ENCODE peak calls at places on chromosome 9, in four cellular contexts. One of them, this sample, is unnamed.

GRCh38 chr9:131987232-131987631 is 92.4 kb downstream of the MED27 start:
- DNase-seq in Karpas-422: no peak
- DNase-seq in IMR-90: no peak
- DNase-seq in fibroblast of lung: no peak
- DNase-seq in this sample: no peak

GRCh38 chr9:4102078-4102477 is 197.8 kb downstream of the GLIS3 start:
- DNase-seq in Karpas-422: no peak
- DNase-seq in IMR-90: peak; percentile 55
- DNase-seq in fibroblast of lung: peak; percentile 46
- DNase-seq in this sample: no peak

GRCh38 chr9:72292874-72293607 is 72.0 kb downstream of the ZFAND5 start:
- DNase-seq in Karpas-422: no peak
- DNase-seq in IMR-90: peak; percentile 75
- DNase-seq in fibroblast of lung: peak; percentile 72
- DNase-seq in this sample: peak; percentile 81

GRCh38 chr9:129027685-129028191 is 393 bp downstream of the SH3GLB2 start:
- DNase-seq in Karpas-422: peak; percentile 88
- DNase-seq in IMR-90: no peak
- DNase-seq in fibroblast of lung: peak; percentile 34
- DNase-seq in this sample: no peak

GRCh38 chr9:83066771-83067170 is 3.8 kb upstream of the RASEF start:
- DNase-seq in Karpas-422: no peak
- DNase-seq in IMR-90: peak; percentile 89
- DNase-seq in fibroblast of lung: peak; percentile 98
- DNase-seq in this sample: peak; percentile 22

GRCh38 chr9:133375116-133375723 is 640 bp downstream of the SURF4 start:
- DNase-seq in Karpas-422: peak; percentile 68
- DNase-seq in IMR-90: peak; percentile 46
- DNase-seq in fibroblast of lung: peak; percentile 39
- DNase-seq in this sample: peak; percentile 82

GRCh38 chr9:13587581-13587980 is 308.1 kb upstream of the MPDZ start:
- DNase-seq in Karpas-422: no peak
- DNase-seq in IMR-90: no peak
- DNase-seq in fibroblast of lung: no peak
- DNase-seq in this sample: no peak

GRCh38 chr9:36748322-36748899 is 175.7 kb downstream of the MELK start:
- DNase-seq in Karpas-422: peak; percentile 83
- DNase-seq in IMR-90: peak; percentile 43
- DNase-seq in fibroblast of lung: peak; percentile 33
- DNase-seq in this sample: peak; percentile 82

GRCh38 chr9:131436386-131436785 is 42.5 kb downstream of the PRRC2B start:
- DNase-seq in Karpas-422: no peak
- DNase-seq in IMR-90: no peak
- DNase-seq in fibroblast of lung: no peak
- DNase-seq in this sample: no peak

GRCh38 chr9:109206670-109207069 is 39.6 kb upstream of the FRRS1L start:
- DNase-seq in Karpas-422: peak; percentile 66
- DNase-seq in IMR-90: no peak
- DNase-seq in fibroblast of lung: no peak
- DNase-seq in this sample: peak; percentile 32

GRCh38 chr9:99021512-99021911 is 77.8 kb downstream of the COL15A1 start:
- DNase-seq in Karpas-422: no peak
- DNase-seq in IMR-90: no peak
- DNase-seq in fibroblast of lung: no peak
- DNase-seq in this sample: no peak

GRCh38 chr9:98083566-98084135 is 27.1 kb downstream of the NANS start:
- DNase-seq in Karpas-422: no peak
- DNase-seq in IMR-90: no peak
- DNase-seq in fibroblast of lung: no peak
- DNase-seq in this sample: no peak

GRCh38 chr9:137480686-137481683 is 21.9 kb upstream of the NSMF start:
- DNase-seq in Karpas-422: no peak
- DNase-seq in IMR-90: no peak
- DNase-seq in fibroblast of lung: no peak
- DNase-seq in this sample: no peak

GRCh38 chr9:33081128-33081851 is 4.8 kb upstream of the SMU1 start:
- DNase-seq in Karpas-422: peak; percentile 83
- DNase-seq in IMR-90: peak; percentile 88
- DNase-seq in fibroblast of lung: peak; percentile 86
- DNase-seq in this sample: peak; percentile 85

GRCh38 chr9:98977246-98977681 is 33.6 kb downstream of the COL15A1 start:
- DNase-seq in Karpas-422: no peak
- DNase-seq in IMR-90: no peak
- DNase-seq in fibroblast of lung: no peak
- DNase-seq in this sample: no peak

GRCh38 chr9:77841739-77842386 is 189.7 kb downstream of the GNAQ start:
- DNase-seq in Karpas-422: peak; percentile 46
- DNase-seq in IMR-90: no peak
- DNase-seq in fibroblast of lung: no peak
- DNase-seq in this sample: no peak

GRCh38 chr9:128917151-128917849 is 3.5 kb upstream of the PHYHD1 start:
- DNase-seq in Karpas-422: no peak
- DNase-seq in IMR-90: peak; percentile 64
- DNase-seq in fibroblast of lung: peak; percentile 69
- DNase-seq in this sample: no peak

GRCh38 chr9:133526721-133527321 is 2.1 kb upstream of the MYMK start:
- DNase-seq in Karpas-422: no peak
- DNase-seq in IMR-90: no peak
- DNase-seq in fibroblast of lung: no peak
- DNase-seq in this sample: no peak

GRCh38 chr9:14366071-14366470 is 52.1 kb upstream of the NFIB start:
- DNase-seq in Karpas-422: no peak
- DNase-seq in IMR-90: peak; percentile 93
- DNase-seq in fibroblast of lung: peak; percentile 95
- DNase-seq in this sample: peak; percentile 28

GRCh38 chr9:90803860-90804593 is 2.4 kb downstream of the SYK start:
- DNase-seq in Karpas-422: peak; percentile 74
- DNase-seq in IMR-90: no peak
- DNase-seq in fibroblast of lung: no peak
- DNase-seq in this sample: no peak

GRCh38 chr9:15834541-15834940 is 281.7 kb downstream of the CCDC171 start:
- DNase-seq in Karpas-422: peak; percentile 47
- DNase-seq in IMR-90: peak; percentile 29
- DNase-seq in fibroblast of lung: peak; percentile 42
- DNase-seq in this sample: peak; percentile 8

GRCh38 chr9:89116064-89116817 is 62.4 kb downstream of the SHC3 start:
- DNase-seq in Karpas-422: no peak
- DNase-seq in IMR-90: peak; percentile 95
- DNase-seq in fibroblast of lung: peak; percentile 81
- DNase-seq in this sample: no peak

GRCh38 chr9:115382865-115383264 is 264.9 kb upstream of the TNC start:
- DNase-seq in Karpas-422: no peak
- DNase-seq in IMR-90: no peak
- DNase-seq in fibroblast of lung: no peak
- DNase-seq in this sample: no peak

GRCh38 chr9:81522721-81523551 is 166.4 kb downstream of the TLE1 start:
- DNase-seq in Karpas-422: peak; percentile 57
- DNase-seq in IMR-90: peak; percentile 66
- DNase-seq in fibroblast of lung: peak; percentile 57
- DNase-seq in this sample: peak; percentile 60

GRCh38 chr9:87395804-87396458 is 101.7 kb upstream of the DAPK1 start:
- DNase-seq in Karpas-422: no peak
- DNase-seq in IMR-90: no peak
- DNase-seq in fibroblast of lung: peak; percentile 61
- DNase-seq in this sample: peak; percentile 64

GRCh38 chr9:89654025-89654662 is 49.3 kb downstream of the GADD45G start:
- DNase-seq in Karpas-422: no peak
- DNase-seq in IMR-90: no peak
- DNase-seq in fibroblast of lung: no peak
- DNase-seq in this sample: no peak

GRCh38 chr9:7237473-7238243 is 479.9 kb downstream of the KDM4C start:
- DNase-seq in Karpas-422: no peak
- DNase-seq in IMR-90: peak; percentile 31
- DNase-seq in fibroblast of lung: peak; percentile 76
- DNase-seq in this sample: no peak

GRCh38 chr9:115461284-115461683 is 343.3 kb upstream of the TNC start:
- DNase-seq in Karpas-422: no peak
- DNase-seq in IMR-90: no peak
- DNase-seq in fibroblast of lung: no peak
- DNase-seq in this sample: no peak

GRCh38 chr9:90007516-90008430 is 403.0 kb downstream of the GADD45G start:
- DNase-seq in Karpas-422: no peak
- DNase-seq in IMR-90: peak; percentile 82
- DNase-seq in fibroblast of lung: peak; percentile 94
- DNase-seq in this sample: peak; percentile 27

GRCh38 chr9:133354766-133355165 is 1.5 kb downstream of the SURF1 start:
- DNase-seq in Karpas-422: no peak
- DNase-seq in IMR-90: no peak
- DNase-seq in fibroblast of lung: no peak
- DNase-seq in this sample: no peak

GRCh38 chr9:73951147-73951546 is 546.0 kb upstream of the RORB start:
- DNase-seq in Karpas-422: no peak
- DNase-seq in IMR-90: no peak
- DNase-seq in fibroblast of lung: no peak
- DNase-seq in this sample: no peak

GRCh38 chr9:107720511-107720910 is 230.9 kb upstream of the KLF4 start:
- DNase-seq in Karpas-422: no peak
- DNase-seq in IMR-90: no peak
- DNase-seq in fibroblast of lung: no peak
- DNase-seq in this sample: peak; percentile 44

GRCh38 chr9:93954436-93955355 is at the start of gene BARX1:
- DNase-seq in Karpas-422: no peak
- DNase-seq in IMR-90: no peak
- DNase-seq in fibroblast of lung: no peak
- DNase-seq in this sample: no peak

GRCh38 chr9:38286357-38286756 is 106.1 kb upstream of the ALDH1B1 start:
- DNase-seq in Karpas-422: no peak
- DNase-seq in IMR-90: no peak
- DNase-seq in fibroblast of lung: no peak
- DNase-seq in this sample: no peak

GRCh38 chr9:93288891-93289883 is 105.2 kb downstream of the WNK2 start:
- DNase-seq in Karpas-422: no peak
- DNase-seq in IMR-90: peak; percentile 62
- DNase-seq in fibroblast of lung: peak; percentile 50
- DNase-seq in this sample: peak; percentile 78

GRCh38 chr9:5389109-5389732 is 48.5 kb downstream of the PLGRKT start:
- DNase-seq in Karpas-422: no peak
- DNase-seq in IMR-90: peak; percentile 91
- DNase-seq in fibroblast of lung: peak; percentile 92
- DNase-seq in this sample: no peak

GRCh38 chr9:136202449-136203405 is 2.2 kb downstream of the LHX3 start:
- DNase-seq in Karpas-422: no peak
- DNase-seq in IMR-90: no peak
- DNase-seq in fibroblast of lung: no peak
- DNase-seq in this sample: no peak
- H3K4me2 ChIP-seq in Karpas-422: no peak overlapping the region
- H3K4me2 ChIP-seq in IMR-90: no peak overlapping the region
- H3K4me2 ChIP-seq in fibroblast of lung: no peak overlapping the region
- H3K4me2 ChIP-seq in this sample: no peak overlapping the region

DNA sequence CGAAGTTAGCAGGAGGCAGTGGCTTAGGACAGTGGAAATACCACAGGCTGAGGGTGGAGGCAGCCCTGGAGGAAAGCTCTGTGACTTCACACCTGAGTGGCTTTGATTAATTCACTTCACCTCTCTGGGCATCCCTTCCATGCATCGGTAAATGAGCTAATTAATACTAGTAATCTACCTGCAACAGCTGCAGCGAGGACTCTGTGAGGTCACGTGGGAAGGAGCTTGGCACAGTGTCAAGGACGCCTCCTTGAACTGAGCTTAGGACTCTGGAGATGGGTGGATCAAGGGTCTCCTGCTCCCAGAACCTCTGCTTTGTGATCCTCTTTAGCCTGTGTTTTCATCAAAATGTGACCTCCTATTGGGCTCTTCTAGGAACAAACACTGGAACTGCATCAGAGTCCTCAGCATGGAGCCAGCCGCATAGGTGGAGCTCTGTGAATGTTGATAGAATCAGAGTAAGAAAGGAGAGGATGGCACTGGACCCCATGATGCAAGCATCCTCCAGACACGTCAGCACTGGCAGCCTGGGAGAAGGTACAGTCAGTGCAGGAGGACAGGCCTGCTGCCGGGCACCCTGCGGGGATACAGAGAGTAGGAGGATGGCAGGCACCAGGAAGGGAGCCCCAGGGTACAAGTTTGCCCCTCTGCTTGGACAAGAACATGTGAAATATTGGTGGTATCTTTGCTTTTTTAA is 952 bp upstream of the ANGPTL2 start:
- DNase-seq in Karpas-422: no peak
- DNase-seq in IMR-90: no peak
- DNase-seq in fibroblast of lung: no peak
- DNase-seq in this sample: no peak
- H2AFZ ChIP-seq in Karpas-422: no peak overlapping the region
- H2AFZ ChIP-seq in IMR-90: peak overlapping the region; percentile 92
- H2AFZ ChIP-seq in fibroblast of lung: peak overlapping the region; percentile 29
- H2AFZ ChIP-seq in this sample: no peak overlapping the region

GRCh38 chr9:35110327-35110758 is 5.3 kb downstream of the ATOSB start:
- DNase-seq in Karpas-422: no peak
- DNase-seq in IMR-90: peak; percentile 43
- DNase-seq in fibroblast of lung: peak; percentile 64
- DNase-seq in this sample: no peak
- H3K4me2 ChIP-seq in Karpas-422: no peak overlapping the region
- H3K4me2 ChIP-seq in IMR-90: peak overlapping the region; percentile 93
- H3K4me2 ChIP-seq in fibroblast of lung: peak overlapping the region; percentile 82
- H3K4me2 ChIP-seq in this sample: peak overlapping the region; percentile 85

GRCh38 chr9:104071589-104071988 is 22.5 kb upstream of the SMC2 start:
- DNase-seq in Karpas-422: no peak
- DNase-seq in IMR-90: no peak
- DNase-seq in fibroblast of lung: no peak
- DNase-seq in this sample: no peak
- H2AFZ ChIP-seq in Karpas-422: no peak overlapping the region
- H2AFZ ChIP-seq in IMR-90: no peak overlapping the region
- H2AFZ ChIP-seq in fibroblast of lung: no peak overlapping the region
- H2AFZ ChIP-seq in this sample: no peak overlapping the region

DNA sequence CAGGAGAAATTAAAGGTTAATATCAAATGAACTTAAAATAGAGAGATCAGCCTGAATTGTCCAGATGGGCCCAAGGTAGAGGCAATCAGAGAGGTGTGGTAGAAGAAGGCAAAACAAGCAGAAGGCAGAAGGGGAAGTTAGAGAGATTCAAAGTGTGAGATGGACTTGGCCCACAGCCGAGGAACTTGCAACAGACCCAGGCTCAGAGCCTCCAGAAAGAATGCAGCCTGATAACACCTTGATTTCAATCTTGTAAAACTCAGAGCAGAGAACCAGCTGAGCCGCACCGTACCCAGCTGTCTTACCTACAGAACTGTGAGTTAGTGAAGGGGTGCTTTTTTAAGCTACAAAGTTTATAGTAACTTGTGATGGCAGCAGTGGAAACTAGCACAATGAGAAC is 190.9 kb downstream of the RFK start:
- DNase-seq in Karpas-422: peak; percentile 44
- DNase-seq in IMR-90: no peak
- DNase-seq in fibroblast of lung: no peak
- DNase-seq in this sample: peak; percentile 38
- H3K4me2 ChIP-seq in Karpas-422: no peak overlapping the region
- H3K4me2 ChIP-seq in IMR-90: no peak overlapping the region
- H3K4me2 ChIP-seq in fibroblast of lung: no peak overlapping the region
- H3K4me2 ChIP-seq in this sample: no peak overlapping the region